ENCODE peak calls at places on chromosome 20, in four cellular contexts. D is Peyer's patch; U is heart right ventricle; M is CD8-positive, alpha-beta T cell. R is an unnamed sample.

GRCh38 chr20:48639899-48640298 is 187.9 kb downstream of the PREX1 start:
- DNase-seq in D (no peak), U (no peak), M (no peak), R (no peak)

GRCh38 chr20:53660078-53660909 is 66.7 kb upstream of the ZNF217 start:
- DNase-seq in D (peak; percentile 51), U (peak; percentile 22), M (peak; percentile 68), R (no peak)

GRCh38 chr20:37395411-37395800 is 49.5 kb downstream of the SRC start:
- DNase-seq in D (no peak), U (no peak), M (no peak), R (no peak)

GRCh38 chr20:53829086-53829703 is 235.6 kb upstream of the ZNF217 start:
- DNase-seq in D (no peak), U (no peak), M (no peak), R (no peak)

GRCh38 chr20:25547063-25547462 is 38.3 kb downstream of the NINL start:
- DNase-seq in D (no peak), U (no peak), M (no peak), R (no peak)

GRCh38 chr20:50244352-50245149 is 53.9 kb downstream of the CEBPB start:
- DNase-seq in D (no peak), U (no peak), M (no peak), R (no peak)

GRCh38 chr20:41692479-41693135 is 74.4 kb upstream of the CHD6 start:
- DNase-seq in D (peak; percentile 93), U (peak; percentile 86), M (peak; percentile 86), R (peak; percentile 66)

GRCh38 chr20:20549699-20550098 is 162.7 kb downstream of the RALGAPA2 start:
- DNase-seq in D (no peak), U (no peak), M (no peak), R (no peak)

GRCh38 chr20:43508106-43508505 is 609 bp downstream of the L3MBTL1 start:
- DNase-seq in D (no peak), U (no peak), M (no peak), R (no peak)
- H3K4me3 ChIP-seq in D (peak overlapping the region; percentile 50), U (peak overlapping the region; percentile 55), M (peak overlapping the region; percentile 45), R (peak overlapping the region; percentile 51)

GRCh38 chr20:5126512-5127203 is at the start of gene CDS2:
- DNase-seq in D (peak; percentile 99), U (peak; percentile 100), M (peak; percentile 100), R (peak; percentile 97)
- TF ChIP-seq CTCF in D (peak; percentile 20), U (peak; percentile 66), M (peak; percentile 54), R (peak; percentile 38)

GRCh38 chr20:58086763-58087566 is 141.5 kb downstream of the ANKRD60 start:
- DNase-seq in D (no peak), U (no peak), M (peak; percentile 44), R (no peak)
- H3K4me3 ChIP-seq in D (no peak overlapping the region), U (no peak overlapping the region), M (no peak overlapping the region), R (no peak overlapping the region)

DNA sequence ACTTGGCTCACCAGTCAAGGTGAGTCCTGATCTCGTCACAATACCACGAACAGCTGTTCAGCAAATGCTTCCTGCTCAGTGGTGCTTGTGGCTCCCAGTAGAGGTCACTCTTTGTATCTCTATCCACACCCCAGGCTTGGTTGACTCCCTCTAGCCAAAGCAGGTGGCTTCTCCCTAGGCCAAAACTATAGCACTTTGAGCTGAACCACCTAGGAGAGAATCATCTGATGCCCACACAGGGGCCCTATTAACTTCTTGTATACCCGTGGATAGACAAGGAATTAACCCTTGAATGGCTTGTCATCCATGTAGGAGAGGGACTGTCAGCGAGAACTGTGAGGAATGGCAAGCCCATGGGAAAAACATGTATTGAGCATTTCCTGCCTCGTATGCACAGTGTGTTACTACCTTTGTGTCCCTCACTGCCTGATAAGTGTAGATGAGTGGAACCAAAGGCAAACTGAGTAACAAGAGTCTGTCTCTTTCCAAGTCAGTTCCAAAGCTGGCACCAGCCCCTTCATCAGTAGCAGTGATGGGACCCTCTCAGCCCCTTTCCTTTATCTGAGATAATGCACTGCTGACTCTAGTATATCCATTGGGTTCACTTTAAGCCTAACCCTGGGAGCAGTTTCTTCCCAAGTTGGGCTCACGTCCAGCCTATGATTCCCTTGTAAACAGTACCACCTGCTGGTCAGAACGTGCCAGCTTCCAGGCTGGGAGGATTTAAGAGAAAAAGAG is 42.5 kb downstream of the EIF2S2 start:
- DNase-seq in D (peak; percentile 70), U (peak; percentile 48), M (peak; percentile 71), R (peak; percentile 29)
- TF ChIP-seq CTCF in D (peak; percentile 68), U (peak; percentile 85), M (peak; percentile 72), R (peak; percentile 76)

GRCh38 chr20:2799688-2800589 is 488 bp downstream of the CPXM1 start:
- DNase-seq in D (no peak), U (no peak), M (no peak), R (no peak)
- H3K4me3 ChIP-seq in D (peak overlapping the region; percentile 30), U (peak overlapping the region; percentile 28), M (peak overlapping the region; percentile 74), R (peak overlapping the region; percentile 43)

DNA sequence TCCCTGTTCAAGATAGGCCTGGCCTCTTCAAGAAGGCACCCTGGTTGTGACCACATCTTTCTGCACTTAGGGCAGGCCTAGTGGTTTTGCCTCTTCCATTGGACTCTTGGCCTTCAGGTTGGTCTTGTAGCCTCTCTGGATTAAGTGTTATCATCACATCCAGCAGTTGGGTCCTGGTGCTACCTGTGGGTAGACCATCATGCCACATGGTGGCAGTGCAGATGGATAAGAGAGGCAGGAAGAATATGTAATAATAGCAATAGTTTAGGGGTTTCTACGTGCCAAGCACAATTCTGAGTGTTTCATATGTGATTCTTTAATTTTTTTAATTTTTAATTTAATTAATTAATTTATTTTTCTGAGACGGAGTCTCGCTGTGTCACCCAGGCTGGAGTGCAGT is 28.5 kb upstream of the SNRPB2 start:
- DNase-seq in D (no peak), U (no peak), M (no peak), R (no peak)
- TF ChIP-seq CTCF in D (no peak), U (no peak), M (peak; percentile 54), R (peak; percentile 51)

DNA sequence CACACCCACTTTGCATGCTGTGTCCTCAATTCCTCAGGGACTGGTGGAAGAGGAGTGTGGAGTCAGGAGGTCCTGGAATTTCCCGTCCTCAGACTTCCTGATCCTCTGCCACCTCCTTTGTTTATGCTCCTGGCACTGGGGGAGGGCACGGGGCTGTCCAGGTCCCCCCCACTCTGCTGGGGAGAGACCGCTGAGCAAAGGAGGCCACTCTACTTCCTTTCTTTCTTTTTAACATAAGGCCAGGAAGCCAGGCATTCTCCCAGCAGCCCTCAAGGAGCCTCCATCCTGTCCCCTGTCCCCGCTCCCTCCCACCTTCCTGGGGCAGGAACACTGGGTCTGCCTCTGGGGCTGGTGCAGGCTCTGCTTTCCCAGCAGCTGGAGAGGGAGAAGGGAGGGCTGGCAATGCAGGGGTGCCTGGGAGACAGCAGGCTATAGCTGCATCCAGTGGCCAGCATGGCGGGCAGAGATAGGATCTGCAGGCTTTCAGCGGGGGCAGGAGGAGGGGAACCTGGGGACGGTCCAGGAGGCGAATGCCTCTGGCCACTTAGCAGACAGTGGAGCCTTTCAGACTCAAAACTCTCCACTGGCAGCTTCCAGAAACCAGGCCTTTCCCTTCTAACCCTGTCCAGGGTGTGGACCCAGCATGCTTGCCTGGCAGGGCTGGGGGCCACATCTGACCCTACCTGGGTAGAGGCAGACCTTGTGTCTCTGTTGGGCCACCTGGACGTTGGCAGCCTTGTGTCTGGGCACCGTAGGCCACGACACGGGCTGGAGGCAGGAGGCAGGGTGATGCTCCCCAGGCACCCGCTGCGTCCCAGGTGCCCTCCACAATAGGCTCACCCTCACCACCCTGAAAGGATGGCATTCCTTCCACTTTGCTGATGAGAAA is 67.9 kb downstream of the NOL4L start:
- DNase-seq in D (no peak), U (no peak), M (no peak), R (no peak)
- H3K4me3 ChIP-seq in D (no peak overlapping the region), U (no peak overlapping the region), M (no peak overlapping the region), R (no peak overlapping the region)

DNA sequence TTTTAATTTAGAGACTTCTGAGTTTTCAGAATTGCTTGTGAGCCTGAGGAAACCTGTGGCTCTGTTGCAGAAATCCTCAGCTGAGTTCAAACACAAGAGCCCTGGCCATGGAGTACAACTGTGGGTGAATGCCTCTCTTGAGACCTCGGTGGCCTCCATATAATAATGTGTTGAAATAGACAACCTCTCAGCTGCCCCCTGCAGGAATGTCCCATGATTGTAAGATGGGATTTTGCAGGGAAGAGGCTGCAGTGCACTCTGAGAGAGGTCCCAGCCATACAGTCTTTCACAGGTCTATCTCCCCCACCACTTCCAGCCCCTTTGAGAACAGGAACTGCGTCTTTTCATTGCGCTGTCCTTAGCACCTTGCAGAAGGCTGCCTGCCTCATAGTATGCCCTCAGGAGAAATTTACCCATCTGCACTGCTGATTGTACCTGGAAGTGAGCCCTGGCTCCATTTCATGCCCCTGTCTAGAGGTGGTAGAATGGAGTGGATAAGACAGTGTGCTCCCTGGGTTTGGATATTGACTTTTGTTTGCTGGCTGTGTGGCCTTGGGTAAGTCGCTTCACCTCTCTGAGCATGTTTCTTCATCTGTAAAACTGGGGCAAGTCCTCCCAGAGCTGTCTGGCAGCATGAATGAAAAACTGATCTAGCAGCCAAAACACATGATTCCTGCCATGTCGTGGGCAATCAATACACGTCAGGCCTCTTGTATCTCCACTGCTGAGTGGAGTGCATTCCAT is 16.8 kb upstream of the CDH22 start:
- DNase-seq in D (no peak), U (no peak), M (no peak), R (no peak)
- TF ChIP-seq CTCF in D (no peak), U (no peak), M (no peak), R (peak; percentile 42)

GRCh38 chr20:1178623-1179022 is 6.2 kb downstream of the TMEM74B start:
- DNase-seq in D (no peak), U (no peak), M (no peak), R (no peak)
- H3K4me3 ChIP-seq in D (no peak overlapping the region), U (no peak overlapping the region), M (no peak overlapping the region), R (no peak overlapping the region)

R was measured in GM12864.